ENCODE peak calls at places on chromosomes 7 and 10, in nine cellular contexts. One of them, this sample, is unnamed.

GRCh38 chr10:43981232-43981631 is 332.6 kb upstream of the ZNF32 start:
- DNase-seq in transverse colon: no peak
- DNase-seq in prostate gland: no peak
- DNase-seq in H54: no peak
- DNase-seq in body of pancreas: no peak
- DNase-seq in IMR-90: peak; percentile 65
- DNase-seq in adrenal gland: no peak
- DNase-seq in ovary: no peak
- DNase-seq in heart left ventricle: no peak
- DNase-seq in this sample: no peak

GRCh38 chr10:127565583-127565982 is 16.5 kb downstream of the NPS start:
- DNase-seq in transverse colon: no peak
- DNase-seq in prostate gland: no peak
- DNase-seq in H54: no peak
- DNase-seq in body of pancreas: no peak
- DNase-seq in IMR-90: no peak
- DNase-seq in adrenal gland: no peak
- DNase-seq in ovary: no peak
- DNase-seq in heart left ventricle: no peak
- DNase-seq in this sample: no peak

GRCh38 chr10:67818323-67818722 is 19.7 kb downstream of the DNAJC12 start:
- DNase-seq in transverse colon: no peak
- DNase-seq in prostate gland: no peak
- DNase-seq in H54: no peak
- DNase-seq in body of pancreas: no peak
- DNase-seq in IMR-90: peak; percentile 44
- DNase-seq in adrenal gland: no peak
- DNase-seq in ovary: no peak
- DNase-seq in heart left ventricle: no peak
- DNase-seq in this sample: no peak

GRCh38 chr10:130500251-130501000 is 364.2 kb downstream of the GLRX3 start:
- DNase-seq in transverse colon: no peak
- DNase-seq in prostate gland: no peak
- DNase-seq in H54: no peak
- DNase-seq in body of pancreas: no peak
- DNase-seq in IMR-90: no peak
- DNase-seq in adrenal gland: no peak
- DNase-seq in ovary: no peak
- DNase-seq in heart left ventricle: no peak
- DNase-seq in this sample: no peak

GRCh38 chr10:112946649-112947048 is 3.4 kb upstream of the TCF7L2 start:
- DNase-seq in transverse colon: peak; percentile 37
- DNase-seq in prostate gland: peak; percentile 26
- DNase-seq in H54: no peak
- DNase-seq in body of pancreas: no peak
- DNase-seq in IMR-90: no peak
- DNase-seq in adrenal gland: no peak
- DNase-seq in ovary: peak; percentile 20
- DNase-seq in heart left ventricle: no peak
- DNase-seq in this sample: no peak

GRCh38 chr10:43585046-43585445 is 10.6 kb upstream of the ZNF239 start:
- DNase-seq in transverse colon: no peak
- DNase-seq in prostate gland: no peak
- DNase-seq in H54: no peak
- DNase-seq in body of pancreas: no peak
- DNase-seq in IMR-90: peak; percentile 64
- DNase-seq in adrenal gland: no peak
- DNase-seq in ovary: no peak
- DNase-seq in heart left ventricle: no peak
- DNase-seq in this sample: no peak

GRCh38 chr10:108141064-108141463 is 976.6 kb upstream of the SORCS1 start:
- DNase-seq in transverse colon: no peak
- DNase-seq in prostate gland: no peak
- DNase-seq in H54: no peak
- DNase-seq in body of pancreas: no peak
- DNase-seq in IMR-90: no peak
- DNase-seq in adrenal gland: no peak
- DNase-seq in ovary: no peak
- DNase-seq in heart left ventricle: no peak
- DNase-seq in this sample: no peak

GRCh38 chr10:106114656-106115186 is 1049.8 kb downstream of the SORCS1 start:
- DNase-seq in transverse colon: no peak
- DNase-seq in prostate gland: no peak
- DNase-seq in H54: no peak
- DNase-seq in body of pancreas: no peak
- DNase-seq in IMR-90: no peak
- DNase-seq in adrenal gland: no peak
- DNase-seq in ovary: no peak
- DNase-seq in heart left ventricle: no peak
- DNase-seq in this sample: no peak

DNA sequence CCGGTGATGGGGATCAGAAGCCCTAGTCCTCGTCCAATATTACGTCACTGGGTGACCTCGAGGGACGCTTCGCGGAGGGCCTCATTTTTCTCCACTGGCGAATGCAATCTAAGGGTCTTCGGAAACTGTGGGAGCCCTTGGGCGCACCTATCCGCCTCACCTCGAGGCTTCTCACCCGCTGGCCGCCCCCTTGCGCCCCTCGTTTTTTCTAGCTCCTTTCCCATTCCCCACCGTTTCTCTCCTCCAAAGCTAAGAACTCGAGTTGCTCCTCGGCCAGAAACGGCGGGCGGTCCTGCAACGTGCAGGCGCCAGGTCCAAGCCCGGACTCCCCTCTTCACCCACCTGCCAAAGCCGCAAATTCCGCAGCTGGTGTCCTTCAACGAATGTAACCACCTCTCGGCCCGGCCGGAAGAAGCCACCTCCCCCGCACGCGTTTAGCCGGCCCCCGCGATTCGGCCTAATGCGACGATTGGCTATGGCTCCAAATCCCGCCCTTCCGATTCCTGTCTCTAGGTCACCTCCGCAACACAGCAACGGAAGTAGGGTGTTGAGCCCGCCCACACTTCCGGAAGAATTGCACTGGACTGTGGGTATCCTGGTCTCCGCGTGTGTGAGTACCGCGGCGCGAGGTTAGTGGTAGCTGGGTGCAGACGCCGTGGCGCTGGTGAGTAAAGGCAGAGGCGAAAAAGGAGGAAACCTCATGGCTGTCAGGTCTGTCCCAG is at the start of the genes ATP5MK and PDCD11:
- DNase-seq in transverse colon: peak; percentile 98
- DNase-seq in prostate gland: peak; percentile 98
- DNase-seq in H54: peak; percentile 93
- DNase-seq in body of pancreas: peak; percentile 99
- DNase-seq in IMR-90: peak; percentile 98
- DNase-seq in adrenal gland: peak; percentile 98
- DNase-seq in ovary: peak; percentile 97
- DNase-seq in heart left ventricle: peak; percentile 98
- DNase-seq in this sample: peak; percentile 99
- TF ChIP-seq POLR2A in transverse colon: peak; percentile 85
- TF ChIP-seq POLR2A in prostate gland: peak; percentile 38
- TF ChIP-seq POLR2A in H54: peak; percentile 94
- TF ChIP-seq POLR2A in body of pancreas: peak; percentile 49
- TF ChIP-seq POLR2A in IMR-90: peak; percentile 90
- TF ChIP-seq POLR2A in adrenal gland: peak; percentile 31
- TF ChIP-seq POLR2A in ovary: peak; percentile 61
- TF ChIP-seq POLR2A in heart left ventricle: peak; percentile 62
- TF ChIP-seq POLR2A in this sample: no peak

GRCh38 chr7:139079861-139080260 is 29.7 kb downstream of the ZC3HAV1 start:
- DNase-seq in transverse colon: no peak
- DNase-seq in prostate gland: no peak
- DNase-seq in H54: no peak
- DNase-seq in body of pancreas: no peak
- DNase-seq in IMR-90: no peak
- DNase-seq in adrenal gland: no peak
- DNase-seq in ovary: no peak
- DNase-seq in heart left ventricle: no peak
- DNase-seq in this sample: no peak

GRCh38 chr7:139078399-139078798 is 31.1 kb downstream of the ZC3HAV1 start:
- DNase-seq in transverse colon: no peak
- DNase-seq in prostate gland: no peak
- DNase-seq in H54: no peak
- DNase-seq in body of pancreas: no peak
- DNase-seq in IMR-90: peak; percentile 75
- DNase-seq in adrenal gland: no peak
- DNase-seq in ovary: no peak
- DNase-seq in heart left ventricle: no peak
- DNase-seq in this sample: no peak

GRCh38 chr7:139081584-139081983 is 27.9 kb downstream of the ZC3HAV1 start:
- DNase-seq in transverse colon: no peak
- DNase-seq in prostate gland: no peak
- DNase-seq in H54: no peak
- DNase-seq in body of pancreas: no peak
- DNase-seq in IMR-90: no peak
- DNase-seq in adrenal gland: no peak
- DNase-seq in ovary: no peak
- DNase-seq in heart left ventricle: no peak
- DNase-seq in this sample: no peak

GRCh38 chr7:139080905-139081304 is 28.6 kb downstream of the ZC3HAV1 start:
- DNase-seq in transverse colon: no peak
- DNase-seq in prostate gland: no peak
- DNase-seq in H54: no peak
- DNase-seq in body of pancreas: no peak
- DNase-seq in IMR-90: no peak
- DNase-seq in adrenal gland: no peak
- DNase-seq in ovary: no peak
- DNase-seq in heart left ventricle: no peak
- DNase-seq in this sample: no peak

DNA sequence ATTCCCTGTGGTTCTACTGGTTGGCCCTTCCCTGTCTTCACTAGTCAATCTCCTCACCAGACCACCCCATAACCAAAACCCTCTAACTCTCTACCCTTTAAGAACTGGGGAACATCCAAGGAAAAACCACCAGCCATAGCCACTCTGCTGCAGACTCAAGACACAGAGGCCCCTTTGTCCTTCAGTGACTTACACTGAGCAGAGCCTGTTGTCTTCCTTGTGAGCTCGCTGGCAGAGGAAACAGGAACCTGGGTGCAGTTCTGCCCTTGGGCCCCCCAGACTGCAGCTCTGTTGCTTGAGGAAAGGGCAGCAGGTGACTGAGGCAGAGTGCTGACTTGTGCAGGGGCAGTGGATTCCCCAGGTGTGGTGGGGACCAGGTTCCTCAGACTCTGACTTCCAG is 30.6 kb downstream of the ZC3HAV1 start:
- DNase-seq in transverse colon: no peak
- DNase-seq in prostate gland: no peak
- DNase-seq in H54: no peak
- DNase-seq in body of pancreas: no peak
- DNase-seq in IMR-90: no peak
- DNase-seq in adrenal gland: no peak
- DNase-seq in ovary: no peak
- DNase-seq in heart left ventricle: no peak
- DNase-seq in this sample: no peak
- TF ChIP-seq POLR2A in transverse colon: no peak
- TF ChIP-seq POLR2A in prostate gland: no peak
- TF ChIP-seq POLR2A in H54: no peak
- TF ChIP-seq POLR2A in body of pancreas: no peak
- TF ChIP-seq POLR2A in IMR-90: no peak
- TF ChIP-seq POLR2A in adrenal gland: no peak
- TF ChIP-seq POLR2A in ovary: no peak
- TF ChIP-seq POLR2A in heart left ventricle: no peak
- TF ChIP-seq POLR2A in this sample: no peak

DNA sequence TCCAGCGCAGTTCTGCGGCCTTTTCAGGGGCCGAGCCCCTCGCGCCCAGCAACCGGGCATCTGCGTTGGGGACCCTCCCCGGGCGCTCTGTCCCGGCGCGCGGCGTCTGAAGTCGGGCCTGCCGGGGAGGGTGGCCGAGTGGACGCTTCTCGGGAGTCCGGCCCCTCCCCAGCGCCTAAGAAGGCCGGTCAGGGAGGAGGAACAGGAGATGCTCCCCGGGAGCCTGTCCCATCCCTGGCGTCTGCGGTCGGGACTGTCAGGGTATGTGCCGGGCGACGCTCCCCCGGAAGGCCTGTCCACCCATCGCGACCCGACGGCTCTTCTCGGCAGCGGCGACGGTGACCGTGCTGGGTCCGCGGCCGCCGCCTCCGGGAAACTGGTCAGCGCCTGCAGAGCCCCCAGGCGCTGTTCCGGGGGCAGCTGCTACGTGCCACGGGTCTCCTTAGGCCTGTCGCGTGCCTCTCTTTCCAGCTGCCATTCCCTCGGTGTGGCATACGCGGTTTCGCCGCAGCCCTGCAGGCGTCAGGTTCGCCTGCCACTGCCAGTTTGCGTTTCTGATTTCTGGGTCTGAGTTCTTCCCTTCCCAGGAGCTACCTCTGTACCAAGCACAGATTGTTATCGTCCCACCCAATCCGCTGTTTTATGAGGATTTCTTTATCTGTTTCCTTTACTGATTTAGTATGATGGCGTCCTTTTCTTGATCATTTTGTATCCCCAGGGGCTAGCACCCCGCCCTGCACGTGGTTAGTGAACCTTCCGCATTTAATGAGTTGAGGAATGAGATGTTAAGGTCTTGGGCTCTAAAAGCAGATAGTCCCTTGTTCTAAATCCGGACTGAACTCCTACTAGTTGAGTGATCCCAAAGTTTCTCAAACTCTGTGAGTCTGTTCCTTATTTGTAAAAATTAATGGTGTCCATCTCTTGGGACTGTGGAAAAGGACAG is 782 bp downstream of the IFIT5 start:
- DNase-seq in transverse colon: peak; percentile 47
- DNase-seq in prostate gland: peak; percentile 34
- DNase-seq in H54: peak; percentile 55
- DNase-seq in body of pancreas: peak; percentile 50
- DNase-seq in IMR-90: peak; percentile 32
- DNase-seq in adrenal gland: peak; percentile 53
- DNase-seq in ovary: no peak
- DNase-seq in heart left ventricle: peak; percentile 48
- DNase-seq in this sample: peak; percentile 45
- TF ChIP-seq POLR2A in transverse colon: no peak
- TF ChIP-seq POLR2A in prostate gland: no peak
- TF ChIP-seq POLR2A in H54: no peak
- TF ChIP-seq POLR2A in body of pancreas: peak; percentile 13
- TF ChIP-seq POLR2A in IMR-90: peak; percentile 11
- TF ChIP-seq POLR2A in adrenal gland: no peak
- TF ChIP-seq POLR2A in ovary: no peak
- TF ChIP-seq POLR2A in heart left ventricle: peak; percentile 6
- TF ChIP-seq POLR2A in this sample: no peak

GRCh38 chr7:83613232-83613631 is 35.7 kb downstream of the SEMA3E start:
- DNase-seq in transverse colon: no peak
- DNase-seq in prostate gland: no peak
- DNase-seq in H54: no peak
- DNase-seq in body of pancreas: no peak
- DNase-seq in IMR-90: no peak
- DNase-seq in adrenal gland: no peak
- DNase-seq in ovary: no peak
- DNase-seq in heart left ventricle: no peak
- DNase-seq in this sample: no peak

GRCh38 chr7:83610649-83611304 is 38.2 kb downstream of the SEMA3E start:
- DNase-seq in transverse colon: no peak
- DNase-seq in prostate gland: no peak
- DNase-seq in H54: no peak
- DNase-seq in body of pancreas: no peak
- DNase-seq in IMR-90: no peak
- DNase-seq in adrenal gland: no peak
- DNase-seq in ovary: no peak
- DNase-seq in heart left ventricle: no peak
- DNase-seq in this sample: no peak

GRCh38 chr7:83611776-83612175 is 37.2 kb downstream of the SEMA3E start:
- DNase-seq in transverse colon: no peak
- DNase-seq in prostate gland: no peak
- DNase-seq in H54: no peak
- DNase-seq in body of pancreas: no peak
- DNase-seq in IMR-90: no peak
- DNase-seq in adrenal gland: no peak
- DNase-seq in ovary: no peak
- DNase-seq in heart left ventricle: no peak
- DNase-seq in this sample: no peak

DNA sequence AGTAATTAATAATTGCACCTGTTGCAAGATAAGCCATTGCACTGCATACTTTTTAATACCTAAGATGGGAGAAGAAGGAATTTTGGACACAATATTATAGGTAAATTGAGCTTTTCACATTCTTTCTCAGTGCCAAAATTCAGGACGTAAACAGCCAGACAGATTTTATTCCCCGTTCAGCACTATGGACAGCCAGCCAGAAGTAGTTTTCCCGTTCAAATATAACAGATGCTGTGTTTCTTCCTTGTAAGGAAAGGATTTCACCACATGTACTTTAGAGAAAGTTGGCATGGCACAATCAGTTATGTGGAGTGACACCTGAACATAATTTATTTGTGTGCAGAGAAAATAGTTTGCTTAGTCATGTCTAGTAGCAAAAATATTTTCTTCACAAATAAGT is 34.8 kb downstream of the SEMA3E start:
- DNase-seq in transverse colon: no peak
- DNase-seq in prostate gland: no peak
- DNase-seq in H54: no peak
- DNase-seq in body of pancreas: no peak
- DNase-seq in IMR-90: no peak
- DNase-seq in adrenal gland: no peak
- DNase-seq in ovary: no peak
- DNase-seq in heart left ventricle: no peak
- DNase-seq in this sample: no peak
- TF ChIP-seq POLR2A in transverse colon: no peak
- TF ChIP-seq POLR2A in prostate gland: no peak
- TF ChIP-seq POLR2A in H54: no peak
- TF ChIP-seq POLR2A in body of pancreas: no peak
- TF ChIP-seq POLR2A in IMR-90: no peak
- TF ChIP-seq POLR2A in adrenal gland: no peak
- TF ChIP-seq POLR2A in ovary: no peak
- TF ChIP-seq POLR2A in heart left ventricle: no peak
- TF ChIP-seq POLR2A in this sample: no peak

This sample was measured in stomach.